ENCODE peak calls at places on chromosomes 11 and 22, in ten cellular contexts. F is stimulated activated naive CD8-positive, alpha-beta T cell treated with anti-CD3 and anti-CD28 coated beads, Interleukin-15, Interleukin-2, amounts not matched to agents 100 U/mL and 50 U/mL, for 24 hours; I is astrocyte of the spinal cord; X is activated naive CD4-positive, alpha-beta T cell; R is T-cell; H is AG08395; J is heart left ventricle; D is NCI-H2081; B is Right ventricle myocardium superior; C is hippocampal formation. S is an unnamed sample.
A peak's percentile ranks its signal among the peaks of the same experiment; 100 is the strongest.

GRCh38 chr22:24996420-24996952 is 44.0 kb downstream of the KIAA1671 start:
- DNase-seq in D (no peak), C (no peak), J (no peak), R (no peak), I (peak; percentile 53), H (peak; percentile 54), B (no peak), F (no peak), X (no peak), S (no peak)

GRCh38 chr11:70036971-70037882 is 40.9 kb upstream of the ANO1 start:
- DNase-seq in J (no peak), B (no peak), X (no peak), C (no peak), D (no peak), H (no peak), F (no peak), R (no peak), I (no peak), S (no peak)

GRCh38 chr11:60118333-60118732 is 29.9 kb downstream of the MS4A2 start:
- DNase-seq in J (no peak), H (no peak), D (no peak), X (no peak), R (no peak), I (no peak), B (no peak), C (no peak), F (no peak), S (no peak)

GRCh38 chr11:121904148-121904547 is 211.9 kb downstream of the BLID start:
- DNase-seq in I (no peak), R (no peak), C (no peak), H (no peak), J (no peak), F (no peak), B (no peak), X (no peak), D (no peak), S (no peak)

GRCh38 chr11:77071077-77071476 is 4.3 kb downstream of the CAPN5 start:
- DNase-seq in J (no peak), H (no peak), F (no peak), B (peak; percentile 23), D (no peak), C (no peak), X (no peak), R (no peak), I (no peak), S (no peak)

GRCh38 chr11:8080674-8081590 is at the start of gene TUB:
- DNase-seq in B (no peak), F (no peak), I (no peak), X (no peak), D (no peak), J (no peak), R (no peak), C (no peak), H (peak; percentile 50), S (no peak)

GRCh38 chr11:60193687-60194433 is 11.0 kb upstream of the MS4A6A start:
- DNase-seq in X (no peak), R (no peak), F (peak; percentile 80), D (peak; percentile 54), B (no peak), I (peak; percentile 1), J (peak; percentile 56), H (peak; percentile 29), C (no peak), S (peak; percentile 14)

GRCh38 chr11:72721689-72722049 is 30.5 kb downstream of the ARAP1 start:
- DNase-seq in F (peak; percentile 50), X (no peak), R (no peak), B (peak; percentile 65), H (no peak), C (no peak), I (peak; percentile 18), D (no peak), J (no peak), S (peak; percentile 55)

GRCh38 chr22:42174062-42174461 is 43.5 kb upstream of the CYP2D6 start:
- DNase-seq in D (no peak), J (no peak), B (no peak), I (peak; percentile 43), R (no peak), C (no peak), H (no peak), X (no peak), F (no peak), S (no peak)

GRCh38 chr11:70640408-70640807 is 242.1 kb downstream of the CTTN start:
- DNase-seq in C (no peak), I (no peak), J (no peak), F (no peak), H (no peak), X (no peak), D (no peak), R (no peak), B (no peak), S (no peak)

GRCh38 chr22:23054531-23055257 is 15.6 kb upstream of the GNAZ start:
- DNase-seq in X (no peak), B (no peak), I (no peak), C (no peak), D (no peak), F (no peak), H (no peak), J (no peak), R (no peak), S (no peak)

GRCh38 chr22:22450343-22450839 is 58.2 kb downstream of the ZNF280B start:
- DNase-seq in I (no peak), F (no peak), J (no peak), X (no peak), H (no peak), R (no peak), D (no peak), C (no peak), B (peak; percentile 42), S (no peak)

GRCh38 chr11:59545179-59546020 is 34.1 kb downstream of the OR4D9 start:
- DNase-seq in I (peak; percentile 69), R (no peak), F (no peak), J (no peak), D (no peak), X (no peak), B (no peak), C (no peak), H (no peak), S (no peak)

GRCh38 chr22:45962756-45963155 is 14.2 kb downstream of the WNT7B start:
- DNase-seq in H (no peak), I (no peak), D (no peak), X (no peak), F (no peak), C (no peak), R (no peak), J (no peak), B (no peak), S (no peak)

GRCh38 chr11:108733479-108734116 is 68.7 kb downstream of the DDX10 start:
- DNase-seq in I (peak; percentile 76), C (no peak), F (peak; percentile 30), X (no peak), H (no peak), J (no peak), B (no peak), D (no peak), R (no peak), S (no peak)

GRCh38 chr11:68677432-68677831 is 6.9 kb upstream of the GAL start:
- DNase-seq in R (no peak), H (peak; percentile 83), I (peak; percentile 91), F (no peak), D (no peak), B (no peak), X (no peak), C (no peak), J (peak; percentile 38), S (no peak)

GRCh38 chr11:35267504-35267903 is 128.5 kb downstream of the CD44 start:
- DNase-seq in C (no peak), H (peak; percentile 61), I (peak; percentile 90), D (no peak), F (no peak), J (no peak), X (no peak), B (no peak), R (no peak), S (no peak)

GRCh38 chr22:29053048-29053702 is 8.5 kb downstream of the C22orf31 start:
- DNase-seq in J (no peak), X (no peak), H (no peak), I (no peak), C (no peak), F (no peak), D (no peak), R (no peak), B (no peak), S (no peak)

GRCh38 chr11:75966546-75967287 is 151.7 kb downstream of the UVRAG start:
- DNase-seq in J (no peak), F (no peak), H (peak; percentile 72), R (no peak), B (no peak), D (no peak), C (no peak), X (no peak), I (peak; percentile 68), S (no peak)

GRCh38 chr11:101509911-101510310 is 73.9 kb downstream of the TRPC6 start:
- DNase-seq in R (no peak), C (no peak), H (no peak), F (no peak), J (no peak), I (no peak), X (no peak), D (no peak), B (no peak), S (no peak)

GRCh38 chr22:20024225-20025087 is 3.5 kb downstream of the TANGO2 start:
- DNase-seq in J (peak; percentile 61), R (no peak), I (no peak), C (no peak), F (no peak), B (peak; percentile 65), X (no peak), D (no peak), H (no peak), S (no peak)

GRCh38 chr11:102240502-102240901 is 76.8 kb upstream of the BIRC3 start:
- DNase-seq in R (no peak), B (no peak), I (peak; percentile 80), X (no peak), J (no peak), F (no peak), C (no peak), H (peak; percentile 53), D (no peak), S (no peak)

GRCh38 chr11:125079151-125079877 is 16.2 kb downstream of the SLC37A2 start:
- DNase-seq in D (no peak), X (no peak), C (no peak), H (no peak), F (no peak), I (peak; percentile 72), J (no peak), B (no peak), R (no peak), S (no peak)

S was measured in CD8-positive, alpha-beta memory T cell.